ENCODE peak calls at places on chromosomes 11 and 22, in eight cellular contexts. K is ACHN, A is EL, L is iris pigment epithelial cell, F is NCI-H1105, X is AG20443, O is AG09309, H is T-helper 1 cell. Y is an unnamed sample.

GRCh38 chr11:118606844-118607228 is 579 bp upstream of the PHLDB1 start:
- DNase-seq in K (no peak), A (no peak), L (no peak), F (no peak), X (no peak), O (no peak), H (no peak), Y (no peak)

GRCh38 chr11:96033054-96033453 is 109.1 kb upstream of the MTMR2 start:
- DNase-seq in K (no peak), A (peak; percentile 15), L (no peak), F (no peak), X (no peak), O (no peak), H (no peak), Y (no peak)

GRCh38 chr22:29719894-29720645 is at the start of gene CABP7:
- DNase-seq in K (no peak), A (no peak), L (no peak), F (no peak), X (peak; percentile 56), O (no peak), H (no peak), Y (no peak)

GRCh38 chr22:30314918-30315317 is 11.8 kb downstream of the TBC1D10A start:
- DNase-seq in K (peak; percentile 30), A (peak; percentile 71), L (peak; percentile 63), F (no peak), X (no peak), O (no peak), H (peak; percentile 38), Y (no peak)

GRCh38 chr11:65417221-65417701 is 5.3 kb upstream of the NEAT1 start:
- DNase-seq in K (no peak), A (no peak), L (peak; percentile 20), F (no peak), X (no peak), O (no peak), H (no peak), Y (no peak)

GRCh38 chr11:30025396-30026139 is 8.7 kb upstream of the KCNA4 start:
- DNase-seq in K (no peak), A (no peak), L (no peak), F (no peak), X (no peak), O (no peak), H (no peak), Y (no peak)

GRCh38 chr11:69889400-69890372 is 70.5 kb upstream of the FGF3 start:
- DNase-seq in K (no peak), A (no peak), L (no peak), F (no peak), X (no peak), O (no peak), H (no peak), Y (no peak)

GRCh38 chr22:36901411-36902142 is 11.9 kb upstream of the CSF2RB start:
- DNase-seq in K (no peak), A (no peak), L (no peak), F (no peak), X (no peak), O (no peak), H (no peak), Y (no peak)

GRCh38 chr11:31160504-31161422 is 208.8 kb downstream of the DCDC1 start:
- DNase-seq in K (peak; percentile 11), A (no peak), L (peak; percentile 11), F (peak; percentile 18), X (no peak), O (no peak), H (no peak), Y (no peak)

GRCh38 chr11:59186130-59186594 is 14.2 kb downstream of the DTX4 start:
- DNase-seq in K (peak; percentile 25), A (peak; percentile 30), L (no peak), F (no peak), X (peak; percentile 49), O (no peak), H (peak; percentile 28), Y (peak; percentile 78)

GRCh38 chr11:57637626-57638004 is 12.1 kb downstream of the YPEL4 start:
- DNase-seq in K (no peak), A (peak; percentile 86), L (no peak), F (no peak), X (peak; percentile 29), O (no peak), H (no peak), Y (no peak)

GRCh38 chr11:31958086-31958735 is 132.7 kb upstream of the RCN1 start:
- DNase-seq in K (peak; percentile 38), A (peak; percentile 56), L (peak; percentile 50), F (no peak), X (peak; percentile 89), O (no peak), H (peak; percentile 32), Y (peak; percentile 42)

Y was measured in progenitor cell of endocrine pancreas.